ENCODE peak calls at places on chromosomes 6 and 20, in nine cellular contexts. H, P, G, R, F, W, O, L and X are unnamed samples.

GRCh38 chr20:45919951-45920794 is 8.2 kb upstream of the PLTP start:
- DNase-seq in H (no peak), P (no peak), G (peak), R (no peak), F (no peak), W (no peak), O (peak), L (no peak), X (no peak)

GRCh38 chr6:113221850-113222249 is 635.3 kb upstream of the MARCKS start:
- DNase-seq in H (no peak), P (no peak), G (no peak), R (no peak), F (no peak), W (no peak), O (no peak), L (no peak), X (peak)

GRCh38 chr20:364905-365794 is 15.4 kb upstream of the TRIB3 start:
- DNase-seq in H (no peak), P (no peak), G (no peak), R (no peak), F (no peak), W (no peak), O (peak), L (no peak), X (peak)

GRCh38 chr20:2387180-2387577 is 6.5 kb downstream of the TGM6 start:
- DNase-seq in H (peak), P (peak), G (peak), R (no peak), F (no peak), W (no peak), O (peak), L (no peak), X (peak)

GRCh38 chr6:126156973-126157372 is 170.6 kb downstream of the TRMT11 start:
- DNase-seq in H (no peak), P (no peak), G (peak), R (no peak), F (no peak), W (no peak), O (no peak), L (no peak), X (peak)

GRCh38 chr6:32764050-32764449 is 718 bp upstream of the HLA-DQB2 start:
- DNase-seq in H (peak), P (no peak), G (no peak), R (no peak), F (no peak), W (no peak), O (no peak), L (no peak), X (no peak)

GRCh38 chr6:17725083-17725482 is 18.4 kb upstream of the NUP153 start:
- DNase-seq in H (peak), P (no peak), G (no peak), R (no peak), F (peak), W (no peak), O (peak), L (peak), X (peak)

GRCh38 chr6:12749531-12750379 is 33.2 kb downstream of the PHACTR1 start:
- DNase-seq in H (peak), P (no peak), G (no peak), R (no peak), F (no peak), W (no peak), O (no peak), L (no peak), X (no peak)

GRCh38 chr20:63094767-63095499 is 88.2 kb upstream of the BHLHE23 start:
- DNase-seq in H (no peak), P (peak), G (no peak), R (no peak), F (no peak), W (no peak), O (no peak), L (no peak), X (no peak)

GRCh38 chr20:957544-957943 is 41.4 kb upstream of the ANGPT4 start:
- DNase-seq in H (no peak), P (no peak), G (no peak), R (no peak), F (no peak), W (no peak), O (peak), L (no peak), X (peak)

GRCh38 chr6:111973897-111974639 is 79.8 kb upstream of the CCN6 start:
- DNase-seq in H (no peak), P (no peak), G (no peak), R (no peak), F (no peak), W (no peak), O (peak), L (no peak), X (no peak)